ENCODE peak calls at places on chromosomes 7 and 10, in nine cellular contexts. M is GM18507; J is NCI-H1092 treated with DMSO at 0.1 percent for 48 hours; O is PC-3; S is stimulated activated CD4-positive, alpha-beta T cell treated with anti-CD3 and anti-CD28 coated beads, Interleukin-4, amount 100 ng/mL, for 48 hours; B is ovary; P is NCI-H748 treated with DMSO at 0.1 percent for 48 hours; V is T follicular helper cell; R is dorsolateral prefrontal cortex. Y is an unnamed sample.

GRCh38 chr7:55794527-55794926 is 68.0 kb downstream of the SEPTIN14 start:
- DNase-seq in V (no peak), R (no peak), J (no peak), P (no peak), O (peak; percentile 86), B (no peak), S (no peak), M (no peak), Y (no peak)

GRCh38 chr7:135236727-135237126 is 3.1 kb downstream of the STRA8 start:
- DNase-seq in V (no peak), M (peak; percentile 73), S (no peak), R (no peak), O (no peak), J (no peak), B (no peak), P (no peak), Y (no peak)

GRCh38 chr10:67603701-67604100 is 92.3 kb downstream of the CTNNA3 start:
- DNase-seq in R (no peak), O (peak; percentile 86), V (no peak), P (no peak), B (no peak), S (no peak), J (no peak), M (no peak), Y (no peak)

GRCh38 chr7:127447326-127447945 is 54.9 kb upstream of the ZNF800 start:
- DNase-seq in M (peak; percentile 15), J (peak; percentile 30), R (no peak), S (peak; percentile 29), B (no peak), O (peak; percentile 65), P (peak; percentile 27), V (no peak), Y (peak; percentile 27)

GRCh38 chr7:158777793-158778192 is 51.5 kb downstream of the ESYT2 start:
- DNase-seq in B (no peak), O (no peak), V (no peak), M (no peak), S (no peak), P (no peak), J (no peak), R (no peak), Y (no peak)

GRCh38 chr7:2651336-2651735 is 19.6 kb downstream of the TTYH3 start:
- DNase-seq in R (no peak), P (no peak), S (no peak), O (no peak), V (no peak), M (no peak), J (no peak), B (no peak), Y (no peak)

GRCh38 chr7:150580615-150580986 is 13.4 kb downstream of the GIMAP4 start:
- DNase-seq in V (no peak), J (no peak), O (peak; percentile 44), P (no peak), S (no peak), B (no peak), M (no peak), R (no peak), Y (no peak)

GRCh38 chr10:70925377-70926214 is 37.2 kb upstream of the PCBD1 start:
- DNase-seq in V (peak; percentile 22), R (no peak), J (no peak), M (peak; percentile 38), O (peak; percentile 75), S (peak; percentile 42), P (peak; percentile 3), B (peak; percentile 72), Y (peak; percentile 34)

GRCh38 chr10:1398626-1399410 is 338.5 kb downstream of the ADARB2 start:
- DNase-seq in P (no peak), V (no peak), O (no peak), J (no peak), B (no peak), S (no peak), R (no peak), M (no peak), Y (no peak)

GRCh38 chr7:21616796-21617436 is 74.1 kb downstream of the DNAH11 start:
- DNase-seq in O (peak; percentile 83), B (no peak), V (no peak), S (no peak), M (no peak), R (no peak), J (no peak), P (no peak), Y (no peak)

GRCh38 chr10:127986543-127987466 is 79.9 kb downstream of the PTPRE start:
- DNase-seq in O (no peak), B (no peak), R (no peak), V (no peak), M (no peak), S (no peak), J (no peak), P (no peak), Y (no peak)

GRCh38 chr7:66211429-66211828 is 6.3 kb downstream of the TPST1 start:
- DNase-seq in M (no peak), V (no peak), P (no peak), J (no peak), O (no peak), S (no peak), B (no peak), R (no peak), Y (no peak)

GRCh38 chr10:27742195-27742925 is 3.3 kb downstream of the MKX start:
- DNase-seq in R (peak; percentile 70), P (peak; percentile 3), S (peak; percentile 78), B (peak; percentile 92), M (peak; percentile 61), J (peak; percentile 30), V (peak; percentile 54), O (peak; percentile 75), Y (peak; percentile 82)

GRCh38 chr10:30691601-30692015 is 62.1 kb upstream of the LYZL2 start:
- DNase-seq in R (no peak), P (no peak), V (no peak), S (no peak), J (no peak), O (peak; percentile 64), B (no peak), M (no peak), Y (no peak)

GRCh38 chr10:132162021-132162531 is 24.7 kb upstream of the DPYSL4 start:
- DNase-seq in V (no peak), R (no peak), J (peak; percentile 19), S (no peak), P (no peak), M (peak; percentile 9), O (no peak), B (peak; percentile 6), Y (no peak)

GRCh38 chr7:55387062-55387965 is 22.2 kb downstream of the LANCL2 start:
- DNase-seq in O (peak; percentile 31), J (peak; percentile 3), V (no peak), B (no peak), M (no peak), R (no peak), P (no peak), S (no peak), Y (no peak)

GRCh38 chr7:98249106-98249505 is 2.9 kb downstream of the TECPR1 start:
- DNase-seq in V (no peak), R (no peak), O (peak; percentile 6), J (no peak), S (no peak), B (no peak), P (no peak), M (no peak), Y (no peak)

GRCh38 chr7:32580646-32581045 is 85.4 kb downstream of the AVL9 start:
- DNase-seq in R (no peak), M (no peak), B (no peak), O (no peak), V (no peak), P (no peak), S (no peak), J (no peak), Y (no peak)

GRCh38 chr10:72455889-72456588 is 101.3 kb upstream of the DNAJB12 start:
- DNase-seq in O (no peak), R (no peak), M (no peak), V (no peak), P (no peak), B (no peak), S (no peak), J (no peak), Y (no peak)

GRCh38 chr7:137992042-137992737 is 9.7 kb downstream of the CREB3L2 start:
- DNase-seq in M (no peak), V (no peak), B (no peak), J (no peak), P (no peak), O (no peak), S (no peak), R (no peak), Y (no peak)

Y was measured in adrenal gland.